ENCODE peak calls at places on chromosomes 12 and 14, in nine cellular contexts. One of them, this sample, is unnamed.

GRCh38 chr14:104867371-104868059 is 2.4 kb downstream of the CEP170B start:
- DNase-seq in GM03348: no peak
- DNase-seq in HS-5: no peak
- DNase-seq in activated gamma-delta T cell treated with anti-CD3 and anti-CD28 coated beads, Interleukin-2, amount 50 U/mL, for 16 hours: no peak
- DNase-seq in LoVo: no peak
- DNase-seq in CD4-positive, alpha-beta T cell: no peak
- DNase-seq in fibroblast of gingiva: no peak
- DNase-seq in activated B cell treated with CpG ODN at 0.5 μM for 24 hours: peak; percentile 14
- DNase-seq in Right ventricle myocardium inferior: no peak
- DNase-seq in this sample: no peak

GRCh38 chr14:104353221-104353920 is 215.0 kb downstream of the KIF26A start:
- DNase-seq in GM03348: no peak
- DNase-seq in HS-5: no peak
- DNase-seq in activated gamma-delta T cell treated with anti-CD3 and anti-CD28 coated beads, Interleukin-2, amount 50 U/mL, for 16 hours: no peak
- DNase-seq in LoVo: no peak
- DNase-seq in CD4-positive, alpha-beta T cell: no peak
- DNase-seq in fibroblast of gingiva: no peak
- DNase-seq in activated B cell treated with CpG ODN at 0.5 μM for 24 hours: no peak
- DNase-seq in Right ventricle myocardium inferior: peak; percentile 34
- DNase-seq in this sample: no peak

GRCh38 chr12:95336387-95337067 is 118.9 kb downstream of the VEZT start:
- DNase-seq in GM03348: peak; percentile 83
- DNase-seq in HS-5: no peak
- DNase-seq in activated gamma-delta T cell treated with anti-CD3 and anti-CD28 coated beads, Interleukin-2, amount 50 U/mL, for 16 hours: no peak
- DNase-seq in LoVo: no peak
- DNase-seq in CD4-positive, alpha-beta T cell: no peak
- DNase-seq in fibroblast of gingiva: peak; percentile 85
- DNase-seq in activated B cell treated with CpG ODN at 0.5 μM for 24 hours: no peak
- DNase-seq in Right ventricle myocardium inferior: no peak
- DNase-seq in this sample: peak; percentile 87

GRCh38 chr14:86574026-86574777 is 1044.3 kb downstream of the FLRT2 start:
- DNase-seq in GM03348: peak; percentile 58
- DNase-seq in HS-5: peak; percentile 11
- DNase-seq in activated gamma-delta T cell treated with anti-CD3 and anti-CD28 coated beads, Interleukin-2, amount 50 U/mL, for 16 hours: no peak
- DNase-seq in LoVo: no peak
- DNase-seq in CD4-positive, alpha-beta T cell: no peak
- DNase-seq in fibroblast of gingiva: peak; percentile 2
- DNase-seq in activated B cell treated with CpG ODN at 0.5 μM for 24 hours: no peak
- DNase-seq in Right ventricle myocardium inferior: no peak
- DNase-seq in this sample: peak; percentile 44

GRCh38 chr12:26135010-26135420 is 10.2 kb upstream of the BHLHE41 start:
- DNase-seq in GM03348: no peak
- DNase-seq in HS-5: no peak
- DNase-seq in activated gamma-delta T cell treated with anti-CD3 and anti-CD28 coated beads, Interleukin-2, amount 50 U/mL, for 16 hours: no peak
- DNase-seq in LoVo: peak; percentile 93
- DNase-seq in CD4-positive, alpha-beta T cell: no peak
- DNase-seq in fibroblast of gingiva: peak; percentile 9
- DNase-seq in activated B cell treated with CpG ODN at 0.5 μM for 24 hours: no peak
- DNase-seq in Right ventricle myocardium inferior: peak; percentile 53
- DNase-seq in this sample: no peak

GRCh38 chr12:32024884-32025599 is 65.8 kb downstream of the RESF1 start:
- DNase-seq in GM03348: no peak
- DNase-seq in HS-5: no peak
- DNase-seq in activated gamma-delta T cell treated with anti-CD3 and anti-CD28 coated beads, Interleukin-2, amount 50 U/mL, for 16 hours: no peak
- DNase-seq in LoVo: no peak
- DNase-seq in CD4-positive, alpha-beta T cell: no peak
- DNase-seq in fibroblast of gingiva: no peak
- DNase-seq in activated B cell treated with CpG ODN at 0.5 μM for 24 hours: no peak
- DNase-seq in Right ventricle myocardium inferior: no peak
- DNase-seq in this sample: no peak

GRCh38 chr14:50521912-50522341 is 10.4 kb downstream of the MAP4K5 start:
- DNase-seq in GM03348: no peak
- DNase-seq in HS-5: no peak
- DNase-seq in activated gamma-delta T cell treated with anti-CD3 and anti-CD28 coated beads, Interleukin-2, amount 50 U/mL, for 16 hours: no peak
- DNase-seq in LoVo: peak; percentile 32
- DNase-seq in CD4-positive, alpha-beta T cell: no peak
- DNase-seq in fibroblast of gingiva: no peak
- DNase-seq in activated B cell treated with CpG ODN at 0.5 μM for 24 hours: no peak
- DNase-seq in Right ventricle myocardium inferior: no peak
- DNase-seq in this sample: no peak

GRCh38 chr12:113302925-113303640 is 31.8 kb downstream of the SLC8B1 start:
- DNase-seq in GM03348: no peak
- DNase-seq in HS-5: no peak
- DNase-seq in activated gamma-delta T cell treated with anti-CD3 and anti-CD28 coated beads, Interleukin-2, amount 50 U/mL, for 16 hours: no peak
- DNase-seq in LoVo: no peak
- DNase-seq in CD4-positive, alpha-beta T cell: no peak
- DNase-seq in fibroblast of gingiva: no peak
- DNase-seq in activated B cell treated with CpG ODN at 0.5 μM for 24 hours: no peak
- DNase-seq in Right ventricle myocardium inferior: peak; percentile 83
- DNase-seq in this sample: no peak

GRCh38 chr14:67508973-67509372 is 20.5 kb upstream of the TMEM229B start:
- DNase-seq in GM03348: no peak
- DNase-seq in HS-5: no peak
- DNase-seq in activated gamma-delta T cell treated with anti-CD3 and anti-CD28 coated beads, Interleukin-2, amount 50 U/mL, for 16 hours: no peak
- DNase-seq in LoVo: no peak
- DNase-seq in CD4-positive, alpha-beta T cell: no peak
- DNase-seq in fibroblast of gingiva: no peak
- DNase-seq in activated B cell treated with CpG ODN at 0.5 μM for 24 hours: no peak
- DNase-seq in Right ventricle myocardium inferior: no peak
- DNase-seq in this sample: no peak

GRCh38 chr14:64795921-64796320 is 83.8 kb downstream of the SPTB start:
- DNase-seq in GM03348: no peak
- DNase-seq in HS-5: no peak
- DNase-seq in activated gamma-delta T cell treated with anti-CD3 and anti-CD28 coated beads, Interleukin-2, amount 50 U/mL, for 16 hours: no peak
- DNase-seq in LoVo: no peak
- DNase-seq in CD4-positive, alpha-beta T cell: no peak
- DNase-seq in fibroblast of gingiva: no peak
- DNase-seq in activated B cell treated with CpG ODN at 0.5 μM for 24 hours: no peak
- DNase-seq in Right ventricle myocardium inferior: no peak
- DNase-seq in this sample: no peak

GRCh38 chr12:47988073-47989022 is 15.9 kb downstream of the COL2A1 start:
- DNase-seq in GM03348: peak; percentile 36
- DNase-seq in HS-5: no peak
- DNase-seq in activated gamma-delta T cell treated with anti-CD3 and anti-CD28 coated beads, Interleukin-2, amount 50 U/mL, for 16 hours: no peak
- DNase-seq in LoVo: no peak
- DNase-seq in CD4-positive, alpha-beta T cell: no peak
- DNase-seq in fibroblast of gingiva: no peak
- DNase-seq in activated B cell treated with CpG ODN at 0.5 μM for 24 hours: peak; percentile 11
- DNase-seq in Right ventricle myocardium inferior: no peak
- DNase-seq in this sample: peak; percentile 24

GRCh38 chr14:50403433-50403832 is 6.8 kb upstream of the CDKL1 start:
- DNase-seq in GM03348: no peak
- DNase-seq in HS-5: no peak
- DNase-seq in activated gamma-delta T cell treated with anti-CD3 and anti-CD28 coated beads, Interleukin-2, amount 50 U/mL, for 16 hours: no peak
- DNase-seq in LoVo: no peak
- DNase-seq in CD4-positive, alpha-beta T cell: no peak
- DNase-seq in fibroblast of gingiva: peak; percentile 19
- DNase-seq in activated B cell treated with CpG ODN at 0.5 μM for 24 hours: no peak
- DNase-seq in Right ventricle myocardium inferior: no peak
- DNase-seq in this sample: peak; percentile 14

GRCh38 chr12:86748874-86749273 is 492.7 kb upstream of the MGAT4C start:
- DNase-seq in GM03348: no peak
- DNase-seq in HS-5: no peak
- DNase-seq in activated gamma-delta T cell treated with anti-CD3 and anti-CD28 coated beads, Interleukin-2, amount 50 U/mL, for 16 hours: no peak
- DNase-seq in LoVo: no peak
- DNase-seq in CD4-positive, alpha-beta T cell: no peak
- DNase-seq in fibroblast of gingiva: no peak
- DNase-seq in activated B cell treated with CpG ODN at 0.5 μM for 24 hours: no peak
- DNase-seq in Right ventricle myocardium inferior: no peak
- DNase-seq in this sample: no peak

GRCh38 chr12:57236925-57237652 is 7.6 kb downstream of the SHMT2 start:
- DNase-seq in GM03348: peak; percentile 60
- DNase-seq in HS-5: no peak
- DNase-seq in activated gamma-delta T cell treated with anti-CD3 and anti-CD28 coated beads, Interleukin-2, amount 50 U/mL, for 16 hours: no peak
- DNase-seq in LoVo: no peak
- DNase-seq in CD4-positive, alpha-beta T cell: no peak
- DNase-seq in fibroblast of gingiva: no peak
- DNase-seq in activated B cell treated with CpG ODN at 0.5 μM for 24 hours: no peak
- DNase-seq in Right ventricle myocardium inferior: peak; percentile 83
- DNase-seq in this sample: peak; percentile 47

GRCh38 chr14:23174785-23175184 is 8.7 kb downstream of the SLC7A8 start:
- DNase-seq in GM03348: no peak
- DNase-seq in HS-5: no peak
- DNase-seq in activated gamma-delta T cell treated with anti-CD3 and anti-CD28 coated beads, Interleukin-2, amount 50 U/mL, for 16 hours: no peak
- DNase-seq in LoVo: no peak
- DNase-seq in CD4-positive, alpha-beta T cell: no peak
- DNase-seq in fibroblast of gingiva: no peak
- DNase-seq in activated B cell treated with CpG ODN at 0.5 μM for 24 hours: no peak
- DNase-seq in Right ventricle myocardium inferior: no peak
- DNase-seq in this sample: no peak

GRCh38 chr14:58637391-58638230 is at the start of gene DACT1:
- DNase-seq in GM03348: peak; percentile 93
- DNase-seq in HS-5: no peak
- DNase-seq in activated gamma-delta T cell treated with anti-CD3 and anti-CD28 coated beads, Interleukin-2, amount 50 U/mL, for 16 hours: peak; percentile 5
- DNase-seq in LoVo: peak; percentile 47
- DNase-seq in CD4-positive, alpha-beta T cell: peak; percentile 39
- DNase-seq in fibroblast of gingiva: peak; percentile 41
- DNase-seq in activated B cell treated with CpG ODN at 0.5 μM for 24 hours: peak; percentile 52
- DNase-seq in Right ventricle myocardium inferior: peak; percentile 83
- DNase-seq in this sample: peak; percentile 80

GRCh38 chr14:37027188-37027824 is 145.1 kb downstream of the SLC25A21 start:
- DNase-seq in GM03348: no peak
- DNase-seq in HS-5: no peak
- DNase-seq in activated gamma-delta T cell treated with anti-CD3 and anti-CD28 coated beads, Interleukin-2, amount 50 U/mL, for 16 hours: no peak
- DNase-seq in LoVo: no peak
- DNase-seq in CD4-positive, alpha-beta T cell: no peak
- DNase-seq in fibroblast of gingiva: peak; percentile 73
- DNase-seq in activated B cell treated with CpG ODN at 0.5 μM for 24 hours: no peak
- DNase-seq in Right ventricle myocardium inferior: no peak
- DNase-seq in this sample: no peak

GRCh38 chr12:42766754-42767153 is 177.2 kb upstream of the PRICKLE1 start:
- DNase-seq in GM03348: no peak
- DNase-seq in HS-5: no peak
- DNase-seq in activated gamma-delta T cell treated with anti-CD3 and anti-CD28 coated beads, Interleukin-2, amount 50 U/mL, for 16 hours: no peak
- DNase-seq in LoVo: no peak
- DNase-seq in CD4-positive, alpha-beta T cell: no peak
- DNase-seq in fibroblast of gingiva: no peak
- DNase-seq in activated B cell treated with CpG ODN at 0.5 μM for 24 hours: no peak
- DNase-seq in Right ventricle myocardium inferior: no peak
- DNase-seq in this sample: no peak

GRCh38 chr14:64906022-64906421 is 8.2 kb upstream of the CHURC1 start:
- DNase-seq in GM03348: no peak
- DNase-seq in HS-5: no peak
- DNase-seq in activated gamma-delta T cell treated with anti-CD3 and anti-CD28 coated beads, Interleukin-2, amount 50 U/mL, for 16 hours: no peak
- DNase-seq in LoVo: no peak
- DNase-seq in CD4-positive, alpha-beta T cell: no peak
- DNase-seq in fibroblast of gingiva: no peak
- DNase-seq in activated B cell treated with CpG ODN at 0.5 μM for 24 hours: no peak
- DNase-seq in Right ventricle myocardium inferior: no peak
- DNase-seq in this sample: no peak

GRCh38 chr14:23356662-23357061 is 4.0 kb upstream of the SLC22A17 start:
- DNase-seq in GM03348: no peak
- DNase-seq in HS-5: no peak
- DNase-seq in activated gamma-delta T cell treated with anti-CD3 and anti-CD28 coated beads, Interleukin-2, amount 50 U/mL, for 16 hours: no peak
- DNase-seq in LoVo: no peak
- DNase-seq in CD4-positive, alpha-beta T cell: no peak
- DNase-seq in fibroblast of gingiva: no peak
- DNase-seq in activated B cell treated with CpG ODN at 0.5 μM for 24 hours: no peak
- DNase-seq in Right ventricle myocardium inferior: no peak
- DNase-seq in this sample: no peak

GRCh38 chr12:6630696-6631095 is 5.1 kb downstream of the LPAR5 start:
- DNase-seq in GM03348: no peak
- DNase-seq in HS-5: no peak
- DNase-seq in activated gamma-delta T cell treated with anti-CD3 and anti-CD28 coated beads, Interleukin-2, amount 50 U/mL, for 16 hours: no peak
- DNase-seq in LoVo: no peak
- DNase-seq in CD4-positive, alpha-beta T cell: no peak
- DNase-seq in fibroblast of gingiva: no peak
- DNase-seq in activated B cell treated with CpG ODN at 0.5 μM for 24 hours: no peak
- DNase-seq in Right ventricle myocardium inferior: no peak
- DNase-seq in this sample: no peak

GRCh38 chr14:30211326-30211725 is 283.7 kb upstream of the PRKD1 start:
- DNase-seq in GM03348: peak; percentile 50
- DNase-seq in HS-5: no peak
- DNase-seq in activated gamma-delta T cell treated with anti-CD3 and anti-CD28 coated beads, Interleukin-2, amount 50 U/mL, for 16 hours: no peak
- DNase-seq in LoVo: no peak
- DNase-seq in CD4-positive, alpha-beta T cell: no peak
- DNase-seq in fibroblast of gingiva: peak; percentile 11
- DNase-seq in activated B cell treated with CpG ODN at 0.5 μM for 24 hours: no peak
- DNase-seq in Right ventricle myocardium inferior: no peak
- DNase-seq in this sample: peak; percentile 71

GRCh38 chr14:33932526-33933292 is 18.2 kb downstream of the EGLN3 start:
- DNase-seq in GM03348: no peak
- DNase-seq in HS-5: no peak
- DNase-seq in activated gamma-delta T cell treated with anti-CD3 and anti-CD28 coated beads, Interleukin-2, amount 50 U/mL, for 16 hours: no peak
- DNase-seq in LoVo: no peak
- DNase-seq in CD4-positive, alpha-beta T cell: no peak
- DNase-seq in fibroblast of gingiva: no peak
- DNase-seq in activated B cell treated with CpG ODN at 0.5 μM for 24 hours: no peak
- DNase-seq in Right ventricle myocardium inferior: no peak
- DNase-seq in this sample: no peak

GRCh38 chr12:67326637-67327036 is 57.5 kb downstream of the CAND1 start:
- DNase-seq in GM03348: no peak
- DNase-seq in HS-5: no peak
- DNase-seq in activated gamma-delta T cell treated with anti-CD3 and anti-CD28 coated beads, Interleukin-2, amount 50 U/mL, for 16 hours: no peak
- DNase-seq in LoVo: no peak
- DNase-seq in CD4-positive, alpha-beta T cell: no peak
- DNase-seq in fibroblast of gingiva: no peak
- DNase-seq in activated B cell treated with CpG ODN at 0.5 μM for 24 hours: no peak
- DNase-seq in Right ventricle myocardium inferior: no peak
- DNase-seq in this sample: no peak

GRCh38 chr12:64221656-64222010 is 463 bp downstream of the KICS2 start:
- DNase-seq in GM03348: peak; percentile 87
- DNase-seq in HS-5: peak; percentile 52
- DNase-seq in activated gamma-delta T cell treated with anti-CD3 and anti-CD28 coated beads, Interleukin-2, amount 50 U/mL, for 16 hours: peak; percentile 14
- DNase-seq in LoVo: peak; percentile 94
- DNase-seq in CD4-positive, alpha-beta T cell: no peak
- DNase-seq in fibroblast of gingiva: peak; percentile 91
- DNase-seq in activated B cell treated with CpG ODN at 0.5 μM for 24 hours: peak; percentile 58
- DNase-seq in Right ventricle myocardium inferior: peak; percentile 95
- DNase-seq in this sample: peak; percentile 77

GRCh38 chr12:80038062-80038560 is 61.2 kb upstream of the OTOGL start:
- DNase-seq in GM03348: no peak
- DNase-seq in HS-5: no peak
- DNase-seq in activated gamma-delta T cell treated with anti-CD3 and anti-CD28 coated beads, Interleukin-2, amount 50 U/mL, for 16 hours: no peak
- DNase-seq in LoVo: no peak
- DNase-seq in CD4-positive, alpha-beta T cell: no peak
- DNase-seq in fibroblast of gingiva: no peak
- DNase-seq in activated B cell treated with CpG ODN at 0.5 μM for 24 hours: no peak
- DNase-seq in Right ventricle myocardium inferior: no peak
- DNase-seq in this sample: no peak

GRCh38 chr14:102293784-102294183 is 11.2 kb downstream of the MOK start:
- DNase-seq in GM03348: no peak
- DNase-seq in HS-5: no peak
- DNase-seq in activated gamma-delta T cell treated with anti-CD3 and anti-CD28 coated beads, Interleukin-2, amount 50 U/mL, for 16 hours: no peak
- DNase-seq in LoVo: no peak
- DNase-seq in CD4-positive, alpha-beta T cell: no peak
- DNase-seq in fibroblast of gingiva: no peak
- DNase-seq in activated B cell treated with CpG ODN at 0.5 μM for 24 hours: no peak
- DNase-seq in Right ventricle myocardium inferior: no peak
- DNase-seq in this sample: no peak

GRCh38 chr12:87820524-87821194 is 208.5 kb downstream of the C12orf50 start:
- DNase-seq in GM03348: no peak
- DNase-seq in HS-5: peak; percentile 43
- DNase-seq in activated gamma-delta T cell treated with anti-CD3 and anti-CD28 coated beads, Interleukin-2, amount 50 U/mL, for 16 hours: no peak
- DNase-seq in LoVo: peak; percentile 39
- DNase-seq in CD4-positive, alpha-beta T cell: no peak
- DNase-seq in fibroblast of gingiva: peak; percentile 15
- DNase-seq in activated B cell treated with CpG ODN at 0.5 μM for 24 hours: no peak
- DNase-seq in Right ventricle myocardium inferior: no peak
- DNase-seq in this sample: no peak

GRCh38 chr14:100535287-100536131 is 51.7 kb downstream of the BEGAIN start:
- DNase-seq in GM03348: no peak
- DNase-seq in HS-5: no peak
- DNase-seq in activated gamma-delta T cell treated with anti-CD3 and anti-CD28 coated beads, Interleukin-2, amount 50 U/mL, for 16 hours: no peak
- DNase-seq in LoVo: no peak
- DNase-seq in CD4-positive, alpha-beta T cell: no peak
- DNase-seq in fibroblast of gingiva: no peak
- DNase-seq in activated B cell treated with CpG ODN at 0.5 μM for 24 hours: peak; percentile 5
- DNase-seq in Right ventricle myocardium inferior: peak; percentile 30
- DNase-seq in this sample: no peak

GRCh38 chr12:32907898-32908476 is 11.4 kb upstream of the PKP2 start:
- DNase-seq in GM03348: no peak
- DNase-seq in HS-5: no peak
- DNase-seq in activated gamma-delta T cell treated with anti-CD3 and anti-CD28 coated beads, Interleukin-2, amount 50 U/mL, for 16 hours: no peak
- DNase-seq in LoVo: no peak
- DNase-seq in CD4-positive, alpha-beta T cell: no peak
- DNase-seq in fibroblast of gingiva: no peak
- DNase-seq in activated B cell treated with CpG ODN at 0.5 μM for 24 hours: no peak
- DNase-seq in Right ventricle myocardium inferior: no peak
- DNase-seq in this sample: no peak

GRCh38 chr14:75829316-75829715 is 152.5 kb downstream of the TGFB3 start:
- DNase-seq in GM03348: no peak
- DNase-seq in HS-5: no peak
- DNase-seq in activated gamma-delta T cell treated with anti-CD3 and anti-CD28 coated beads, Interleukin-2, amount 50 U/mL, for 16 hours: no peak
- DNase-seq in LoVo: no peak
- DNase-seq in CD4-positive, alpha-beta T cell: no peak
- DNase-seq in fibroblast of gingiva: no peak
- DNase-seq in activated B cell treated with CpG ODN at 0.5 μM for 24 hours: no peak
- DNase-seq in Right ventricle myocardium inferior: no peak
- DNase-seq in this sample: no peak

This sample was measured in AG10803.